ENCODE peak calls at places on chromosome 3, in four cellular contexts. One of them, this sample, is unnamed.

GRCh38 chr3:132242095-132242494 is 75.1 kb upstream of the ACP3 start:
- DNase-seq in HepG2: no peak
- DNase-seq in HCT116: no peak
- DNase-seq in H1: no peak
- DNase-seq in this sample: no peak

GRCh38 chr3:159560214-159561004 is 428.2 kb upstream of the IL12A start:
- DNase-seq in H1: no peak
- DNase-seq in HCT116: no peak
- DNase-seq in HepG2: no peak
- DNase-seq in this sample: no peak

GRCh38 chr3:75180945-75181298 is 483.2 kb upstream of the FRG2C start:
- DNase-seq in HCT116: no peak
- DNase-seq in HepG2: no peak
- DNase-seq in H1: no peak
- DNase-seq in this sample: no peak

GRCh38 chr3:123712077-123712860 is 127.4 kb upstream of the HACD2 start:
- DNase-seq in H1: no peak
- DNase-seq in HepG2: no peak
- DNase-seq in HCT116: no peak
- DNase-seq in this sample: no peak

GRCh38 chr3:11558002-11558401 is 85.7 kb downstream of the VGLL4 start:
- DNase-seq in HepG2: no peak
- DNase-seq in H1: no peak
- DNase-seq in HCT116: no peak
- DNase-seq in this sample: no peak

GRCh38 chr3:66386925-66387650 is 113.7 kb downstream of the LRIG1 start:
- DNase-seq in HepG2: no peak
- DNase-seq in HCT116: no peak
- DNase-seq in H1: no peak
- DNase-seq in this sample: no peak

GRCh38 chr3:141955163-141955562 is 78.7 kb downstream of the ATP1B3 start:
- DNase-seq in H1: no peak
- DNase-seq in HepG2: no peak
- DNase-seq in HCT116: no peak
- DNase-seq in this sample: no peak

GRCh38 chr3:120506828-120507774 is 56.3 kb upstream of the FSTL1 start:
- DNase-seq in H1: peak; percentile 59
- DNase-seq in HCT116: peak; percentile 13
- DNase-seq in HepG2: peak; percentile 32
- DNase-seq in this sample: peak; percentile 16

GRCh38 chr3:32843504-32844321 is 25.9 kb downstream of the TRIM71 start:
- DNase-seq in H1: peak; percentile 74
- DNase-seq in HCT116: no peak
- DNase-seq in HepG2: no peak
- DNase-seq in this sample: no peak

GRCh38 chr3:108862865-108863798 is 40.5 kb downstream of the TRAT1 start:
- DNase-seq in H1: no peak
- DNase-seq in HCT116: peak; percentile 81
- DNase-seq in HepG2: no peak
- DNase-seq in this sample: no peak

GRCh38 chr3:45987368-45988099 is 8.1 kb downstream of the FYCO1 start:
- DNase-seq in H1: no peak
- DNase-seq in HCT116: no peak
- DNase-seq in HepG2: peak; percentile 16
- DNase-seq in this sample: no peak

GRCh38 chr3:178170698-178171535 is 365.3 kb upstream of the KCNMB2 start:
- DNase-seq in HepG2: no peak
- DNase-seq in HCT116: no peak
- DNase-seq in H1: no peak
- DNase-seq in this sample: peak; percentile 40

GRCh38 chr3:12729313-12729676 is 29.8 kb downstream of the TMEM40 start:
- DNase-seq in HCT116: no peak
- DNase-seq in HepG2: no peak
- DNase-seq in H1: no peak
- DNase-seq in this sample: no peak

GRCh38 chr3:177352424-177352823 is 155.1 kb upstream of the TBL1XR1 start:
- DNase-seq in HCT116: no peak
- DNase-seq in HepG2: no peak
- DNase-seq in H1: peak; percentile 3
- DNase-seq in this sample: no peak

GRCh38 chr3:14486460-14486859 is 53.7 kb downstream of the GRIP2 start:
- DNase-seq in HCT116: no peak
- DNase-seq in HepG2: no peak
- DNase-seq in H1: no peak
- DNase-seq in this sample: no peak

GRCh38 chr3:149551500-149551899 is 77.0 kb downstream of the TM4SF4 start:
- DNase-seq in HepG2: no peak
- DNase-seq in H1: no peak
- DNase-seq in HCT116: no peak
- DNase-seq in this sample: no peak

GRCh38 chr3:38836561-38836960 is 20.5 kb upstream of the SCN10A start:
- DNase-seq in HepG2: no peak
- DNase-seq in HCT116: no peak
- DNase-seq in H1: no peak
- DNase-seq in this sample: no peak

GRCh38 chr3:69009559-69010410 is 3.7 kb downstream of the EOGT start:
- DNase-seq in H1: no peak
- DNase-seq in HepG2: no peak
- DNase-seq in HCT116: no peak
- DNase-seq in this sample: no peak

GRCh38 chr3:197353867-197354180 is 55.4 kb upstream of the DLG1 start:
- DNase-seq in HCT116: no peak
- DNase-seq in HepG2: no peak
- DNase-seq in H1: no peak
- DNase-seq in this sample: no peak

GRCh38 chr3:50230106-50230832 is 5.7 kb upstream of the GNAI2 start:
- DNase-seq in HCT116: no peak
- DNase-seq in HepG2: no peak
- DNase-seq in H1: no peak
- DNase-seq in this sample: no peak

GRCh38 chr3:55690746-55691540 is 203.8 kb upstream of the WNT5A start:
- DNase-seq in H1: peak; percentile 68
- DNase-seq in HepG2: no peak
- DNase-seq in HCT116: no peak
- DNase-seq in this sample: no peak

GRCh38 chr3:31947671-31948091 is 33.4 kb downstream of the OSBPL10 start:
- DNase-seq in H1: no peak
- DNase-seq in HepG2: no peak
- DNase-seq in HCT116: no peak
- DNase-seq in this sample: no peak

GRCh38 chr3:73107788-73108187 is 46.3 kb downstream of the EBLN2 start:
- DNase-seq in HepG2: no peak
- DNase-seq in HCT116: no peak
- DNase-seq in H1: peak; percentile 37
- DNase-seq in this sample: no peak

GRCh38 chr3:22245122-22245521 is 494.1 kb upstream of the ZNF385D start:
- DNase-seq in HepG2: no peak
- DNase-seq in HCT116: no peak
- DNase-seq in H1: no peak
- DNase-seq in this sample: no peak

GRCh38 chr3:18744472-18744871 is 319.3 kb upstream of the SATB1 start:
- DNase-seq in HCT116: no peak
- DNase-seq in HepG2: no peak
- DNase-seq in H1: no peak
- DNase-seq in this sample: no peak
- TF ChIP-seq FOSL1 in HCT116: no peak
- TF ChIP-seq FOSL1 in HepG2: no peak
- TF ChIP-seq FOSL1 in H1: no peak
- TF ChIP-seq FOSL1 in this sample: no peak

DNA sequence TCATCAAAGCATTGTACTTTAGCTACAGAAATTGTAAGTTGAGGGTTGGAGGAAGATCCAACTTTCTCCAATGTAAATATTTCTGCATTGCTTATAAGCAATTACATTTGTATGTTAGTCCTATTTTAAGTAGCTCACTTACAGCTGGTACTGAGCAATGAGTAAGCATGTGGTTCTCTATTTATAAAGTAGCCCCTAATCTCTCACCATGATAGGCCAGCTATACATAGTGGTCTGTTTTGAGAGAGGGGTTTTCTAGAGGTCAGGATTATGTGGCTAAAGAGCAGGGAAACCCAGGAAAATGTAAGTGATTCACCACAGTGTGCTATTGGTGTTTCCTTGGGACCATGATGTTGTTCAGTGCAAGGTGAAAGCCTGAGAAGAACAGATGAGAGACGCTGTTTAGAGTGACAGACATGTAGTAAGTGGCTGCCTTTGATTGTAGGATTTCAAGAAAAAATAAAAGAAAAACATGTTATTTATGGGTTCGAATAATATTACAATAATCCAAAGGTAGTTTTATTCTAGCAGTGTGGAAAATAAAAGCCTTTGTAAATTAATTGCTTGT is 26.4 kb downstream of the RBMS3 start:
- DNase-seq in HCT116: no peak
- DNase-seq in H1: no peak
- DNase-seq in HepG2: no peak
- DNase-seq in this sample: no peak
- TF ChIP-seq FOSL1 in HCT116: no peak
- TF ChIP-seq FOSL1 in H1: no peak
- TF ChIP-seq FOSL1 in HepG2: no peak
- TF ChIP-seq FOSL1 in this sample: no peak

GRCh38 chr3:51938780-51939425 is 2.8 kb downstream of the RRP9 start:
- DNase-seq in HCT116: no peak
- DNase-seq in HepG2: no peak
- DNase-seq in H1: no peak
- DNase-seq in this sample: no peak

GRCh38 chr3:51942603-51943450 is 664 bp downstream of the PARP3 start:
- DNase-seq in HepG2: peak; percentile 67
- DNase-seq in HCT116: peak; percentile 26
- DNase-seq in H1: no peak
- DNase-seq in this sample: peak; percentile 42

GRCh38 chr3:51941798-51942602 is at the start of the genes PARP3 and RRP9:
- DNase-seq in H1: peak; percentile 99
- DNase-seq in HepG2: peak; percentile 99
- DNase-seq in HCT116: peak; percentile 99
- DNase-seq in this sample: peak; percentile 93

GRCh38 chr3:51941447-51941797 is 282 bp downstream of the RRP9 start:
- DNase-seq in HepG2: no peak
- DNase-seq in HCT116: no peak
- DNase-seq in H1: no peak
- DNase-seq in this sample: no peak

GRCh38 chr3:51940648-51941421 is 869 bp downstream of the RRP9 start:
- DNase-seq in HepG2: no peak
- DNase-seq in H1: no peak
- DNase-seq in HCT116: no peak
- DNase-seq in this sample: no peak
- TF ChIP-seq FOSL1 in HepG2: no peak
- TF ChIP-seq FOSL1 in H1: no peak
- TF ChIP-seq FOSL1 in HCT116: no peak
- TF ChIP-seq FOSL1 in this sample: no peak

GRCh38 chr3:140308535-140308934 is 369.3 kb upstream of the TRIM42 start:
- DNase-seq in H1: no peak
- DNase-seq in HCT116: no peak
- DNase-seq in HepG2: no peak
- DNase-seq in this sample: peak; percentile 5

GRCh38 chr3:140316895-140317400 is 360.9 kb upstream of the TRIM42 start:
- DNase-seq in HCT116: no peak
- DNase-seq in H1: no peak
- DNase-seq in HepG2: no peak
- DNase-seq in this sample: no peak

GRCh38 chr3:140316461-140316860 is 361.4 kb upstream of the TRIM42 start:
- DNase-seq in HCT116: no peak
- DNase-seq in H1: no peak
- DNase-seq in HepG2: no peak
- DNase-seq in this sample: no peak

GRCh38 chr3:140311428-140311827 is 366.4 kb upstream of the TRIM42 start:
- DNase-seq in HCT116: no peak
- DNase-seq in HepG2: no peak
- DNase-seq in H1: no peak
- DNase-seq in this sample: no peak
- TF ChIP-seq FOSL1 in HCT116: no peak
- TF ChIP-seq FOSL1 in HepG2: no peak
- TF ChIP-seq FOSL1 in H1: no peak
- TF ChIP-seq FOSL1 in this sample: no peak

DNA sequence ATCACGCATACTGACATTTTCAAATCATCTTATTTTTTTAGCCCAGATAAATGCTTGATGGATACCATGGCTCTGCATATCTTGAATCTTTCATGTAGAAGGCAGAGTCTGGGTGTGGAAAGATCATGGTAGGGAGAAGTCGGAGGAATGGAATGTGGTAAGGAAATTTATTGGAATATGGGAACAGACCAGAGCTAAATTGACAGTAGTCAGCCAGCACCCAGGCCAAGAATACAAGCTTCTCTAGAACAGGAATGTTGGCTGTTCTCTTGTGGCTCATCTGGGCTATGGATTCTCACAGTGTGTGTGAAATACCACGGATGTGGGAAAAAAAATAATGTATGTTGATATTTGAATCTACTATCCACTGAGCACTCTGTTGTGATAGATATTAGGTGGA is 305.7 kb upstream of the COL8A1 start:
- DNase-seq in H1: no peak
- DNase-seq in HepG2: no peak
- DNase-seq in HCT116: no peak
- DNase-seq in this sample: no peak
- TF ChIP-seq FOSL1 in H1: no peak
- TF ChIP-seq FOSL1 in HepG2: no peak
- TF ChIP-seq FOSL1 in HCT116: no peak
- TF ChIP-seq FOSL1 in this sample: no peak

This sample was measured in K562.